ENCODE peak calls at places on chromosomes 3 and 15, in five cellular contexts. F, C, M, D and Y are unnamed samples.

GRCh38 chr3:124409650-124410275 is 320.5 kb upstream of the UMPS start:
- DNase-seq in F (no peak), D (no peak), M (no peak), C (peak), Y (no peak)

GRCh38 chr15:27244047-27244446 is 273.1 kb downstream of the GABRG3 start:
- DNase-seq in C (no peak), F (no peak), D (no peak), M (no peak), Y (no peak)

GRCh38 chr3:151309566-151309965 is 7.1 kb downstream of the GPR87 start:
- DNase-seq in M (no peak), D (no peak), F (no peak), C (no peak), Y (no peak)

GRCh38 chr3:159867372-159867771 is 121.3 kb upstream of the IL12A start:
- DNase-seq in F (no peak), D (no peak), M (no peak), C (no peak), Y (no peak)

GRCh38 chr3:46910166-46910760 is 32.7 kb downstream of the PTH1R start:
- DNase-seq in C (no peak), M (no peak), D (no peak), F (no peak), Y (no peak)

GRCh38 chr15:25859838-25860645 is 3.1 kb downstream of the ATP10A start:
- DNase-seq in F (peak), C (no peak), M (no peak), D (peak), Y (no peak)

GRCh38 chr15:40263036-40263754 is 19.7 kb downstream of the ANKRD63 start:
- DNase-seq in M (no peak), C (no peak), D (no peak), F (no peak), Y (no peak)

GRCh38 chr15:48149858-48150257 is 28.2 kb downstream of the MYEF2 start:
- DNase-seq in C (no peak), D (no peak), M (no peak), F (no peak), Y (no peak)

GRCh38 chr3:58356054-58356453 is 23.4 kb downstream of the PXK start:
- DNase-seq in M (no peak), F (no peak), C (no peak), D (no peak), Y (no peak)

GRCh38 chr3:15102833-15103232 is 3.9 kb upstream of the RBSN start:
- DNase-seq in M (no peak), F (no peak), D (no peak), C (no peak), Y (no peak)

GRCh38 chr3:75983609-75984290 is 198.4 kb upstream of the ZNF717 start:
- DNase-seq in D (no peak), M (no peak), C (no peak), F (no peak), Y (no peak)

GRCh38 chr3:41176554-41176953 is 22.8 kb upstream of the CTNNB1 start:
- DNase-seq in D (no peak), M (no peak), F (no peak), C (no peak), Y (no peak)

GRCh38 chr3:17765819-17766472 is 23.5 kb upstream of the TBC1D5 start:
- DNase-seq in M (no peak), F (no peak), D (no peak), C (no peak), Y (no peak)

GRCh38 chr3:4983739-4984510 is 4.7 kb downstream of the BHLHE40 start:
- DNase-seq in D (peak), F (no peak), M (peak), C (peak), Y (no peak)
- TF ChIP-seq POLR2A in D (no peak), F (no peak), M (peak), C (no peak), Y (peak)

GRCh38 chr15:85794598-85795319 is at the start of gene KLHL25:
- DNase-seq in C (peak), F (peak), M (peak), D (peak), Y (peak)
- TF ChIP-seq POLR2A in C (peak), F (peak), M (no peak), D (no peak), Y (no peak)

GRCh38 chr15:62297933-62298332 is 132.8 kb upstream of the C2CD4B start:
- DNase-seq in F (no peak), C (no peak), M (no peak), D (no peak), Y (no peak)

GRCh38 chr15:62298811-62299210 is 133.7 kb upstream of the C2CD4B start:
- DNase-seq in D (no peak), M (no peak), F (no peak), C (no peak), Y (no peak)

GRCh38 chr15:62306851-62307504 is 141.9 kb upstream of the C2CD4B start:
- DNase-seq in M (peak), C (peak), D (no peak), F (no peak), Y (peak)

GRCh38 chr15:62299541-62299940 is 134.5 kb upstream of the C2CD4B start:
- DNase-seq in C (no peak), D (no peak), M (no peak), F (no peak), Y (no peak)

DNA sequence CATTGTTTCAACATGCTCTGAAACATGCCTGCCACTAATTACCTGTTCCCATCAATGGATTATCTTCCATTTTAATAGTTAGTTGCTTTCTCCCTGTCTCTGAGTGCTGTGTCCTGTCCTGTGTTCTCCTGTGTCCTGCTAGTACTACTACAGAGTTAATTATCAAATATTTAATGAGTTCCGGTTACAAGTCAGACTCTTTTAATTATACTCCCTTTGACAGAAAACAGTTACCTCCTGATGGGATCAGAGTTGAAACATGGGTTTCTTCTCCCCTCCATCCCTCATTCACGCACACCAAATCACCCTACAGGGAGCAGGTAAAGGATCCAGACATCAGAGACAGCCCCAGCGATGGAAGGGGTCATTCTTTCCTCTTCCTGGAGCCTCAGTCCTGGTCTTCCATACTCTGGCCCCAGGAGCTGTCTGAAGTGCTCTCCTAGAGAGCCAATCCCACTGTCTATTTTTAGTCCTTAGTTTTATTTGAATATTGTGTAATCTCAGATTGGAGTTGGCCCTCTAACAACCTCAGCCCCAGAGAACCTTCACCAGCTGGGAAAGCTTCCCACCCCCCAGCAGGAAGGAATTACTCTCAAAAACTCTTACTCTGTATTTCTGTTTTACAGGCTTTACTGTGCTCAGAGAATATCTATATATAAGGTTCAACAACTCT is 137.0 kb upstream of the C2CD4B start:
- DNase-seq in C (no peak), M (no peak), D (no peak), F (no peak), Y (no peak)
- TF ChIP-seq POLR2A in C (no peak), M (no peak), D (no peak), F (no peak), Y (no peak)

GRCh38 chr15:43776101-43776717 is 557 bp downstream of the ELL3 start:
- DNase-seq in M (no peak), C (no peak), F (no peak), D (peak), Y (peak)

GRCh38 chr15:43776718-43777292 is at the start of gene ELL3:
- DNase-seq in D (peak), F (peak), M (peak), C (peak), Y (peak)

GRCh38 chr15:43779016-43779415 is 2.2 kb upstream of the ELL3 start:
- DNase-seq in M (no peak), F (no peak), C (no peak), D (no peak), Y (no peak)

GRCh38 chr15:43775411-43775965 is 1.3 kb downstream of the ELL3 start:
- DNase-seq in C (peak), M (no peak), D (no peak), F (peak), Y (peak)

GRCh38 chr15:43777293-43777819 is 590 bp upstream of the ELL3 start:
- DNase-seq in D (peak), M (peak), C (peak), F (peak), Y (peak)
- TF ChIP-seq POLR2A in D (no peak), M (peak), C (no peak), F (no peak), Y (peak)

DNA sequence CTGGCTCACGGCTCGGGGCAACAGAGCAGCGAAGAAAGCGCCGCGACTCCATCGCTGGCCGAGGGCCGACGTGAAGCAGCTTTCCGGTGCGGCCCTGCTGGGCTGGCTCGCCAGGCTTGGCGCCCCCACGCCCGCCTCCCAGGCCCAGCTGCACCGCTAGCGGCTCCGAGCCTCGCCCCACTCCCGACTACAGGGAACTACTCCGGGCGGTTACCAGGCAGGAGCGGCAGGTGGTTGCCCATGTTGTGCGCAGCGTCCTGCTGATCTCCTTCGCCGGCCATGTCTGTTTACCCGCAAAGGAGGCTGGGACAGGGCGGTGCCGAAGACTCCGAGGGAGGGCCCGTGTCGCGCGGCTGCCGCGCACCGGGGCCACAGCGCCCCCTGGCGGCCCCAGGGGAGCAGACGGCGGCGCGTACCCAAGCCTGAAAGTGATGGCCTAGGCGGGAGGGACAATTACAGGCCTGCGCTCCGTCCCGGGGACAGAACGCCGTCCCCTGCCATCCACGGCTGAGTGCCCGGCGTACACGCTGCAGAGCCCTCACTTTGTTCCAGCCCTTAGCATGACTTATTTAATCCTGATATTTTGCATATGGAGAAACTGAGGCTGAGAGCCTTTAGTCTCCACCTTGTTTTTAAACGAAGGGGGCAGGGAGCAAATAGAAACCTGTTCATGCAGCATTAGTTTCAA is at the start of gene CRBN:
- DNase-seq in F (peak), M (peak), C (peak), D (peak), Y (peak)
- TF ChIP-seq POLR2A in F (peak), M (peak), C (peak), D (no peak), Y (peak)

GRCh38 chr3:25427155-25428002 is 684 bp upstream of the RARB start:
- DNase-seq in F (no peak), D (no peak), C (peak), M (no peak), Y (no peak)

GRCh38 chr3:25428950-25429349 is 887 bp downstream of the RARB start:
- DNase-seq in F (no peak), M (no peak), D (no peak), C (no peak), Y (no peak)

GRCh38 chr3:25429441-25429907 is 1.4 kb downstream of the RARB start:
- DNase-seq in F (no peak), D (no peak), C (no peak), M (no peak), Y (no peak)

GRCh38 chr3:25426408-25426807 is 1.7 kb upstream of the RARB start:
- DNase-seq in M (no peak), D (no peak), C (peak), F (no peak), Y (no peak)

GRCh38 chr3:25428003-25428861 is at the start of gene RARB:
- DNase-seq in M (peak), F (peak), C (peak), D (peak), Y (no peak)
- TF ChIP-seq POLR2A in M (no peak), F (peak), C (peak), D (no peak), Y (no peak)

GRCh38 chr3:132399054-132399929 is 18.0 kb upstream of the DNAJC13 start:
- DNase-seq in C (peak), F (no peak), D (no peak), M (peak), Y (peak)
- TF ChIP-seq POLR2A in C (no peak), F (no peak), D (no peak), M (no peak), Y (no peak)

GRCh38 chr3:12486001-12486400 is 1.7 kb downstream of the TSEN2 start:
- DNase-seq in C (no peak), M (no peak), D (no peak), F (no peak), Y (no peak)

GRCh38 chr3:12484983-12485327 is 675 bp downstream of the TSEN2 start:
- DNase-seq in D (no peak), F (no peak), C (no peak), M (no peak), Y (no peak)

GRCh38 chr3:12483364-12483763 is 916 bp upstream of the TSEN2 start:
- DNase-seq in D (peak), C (no peak), M (no peak), F (no peak), Y (peak)

GRCh38 chr3:12483872-12484197 is 445 bp upstream of the TSEN2 start:
- DNase-seq in C (no peak), M (no peak), F (no peak), D (peak), Y (no peak)

DNA sequence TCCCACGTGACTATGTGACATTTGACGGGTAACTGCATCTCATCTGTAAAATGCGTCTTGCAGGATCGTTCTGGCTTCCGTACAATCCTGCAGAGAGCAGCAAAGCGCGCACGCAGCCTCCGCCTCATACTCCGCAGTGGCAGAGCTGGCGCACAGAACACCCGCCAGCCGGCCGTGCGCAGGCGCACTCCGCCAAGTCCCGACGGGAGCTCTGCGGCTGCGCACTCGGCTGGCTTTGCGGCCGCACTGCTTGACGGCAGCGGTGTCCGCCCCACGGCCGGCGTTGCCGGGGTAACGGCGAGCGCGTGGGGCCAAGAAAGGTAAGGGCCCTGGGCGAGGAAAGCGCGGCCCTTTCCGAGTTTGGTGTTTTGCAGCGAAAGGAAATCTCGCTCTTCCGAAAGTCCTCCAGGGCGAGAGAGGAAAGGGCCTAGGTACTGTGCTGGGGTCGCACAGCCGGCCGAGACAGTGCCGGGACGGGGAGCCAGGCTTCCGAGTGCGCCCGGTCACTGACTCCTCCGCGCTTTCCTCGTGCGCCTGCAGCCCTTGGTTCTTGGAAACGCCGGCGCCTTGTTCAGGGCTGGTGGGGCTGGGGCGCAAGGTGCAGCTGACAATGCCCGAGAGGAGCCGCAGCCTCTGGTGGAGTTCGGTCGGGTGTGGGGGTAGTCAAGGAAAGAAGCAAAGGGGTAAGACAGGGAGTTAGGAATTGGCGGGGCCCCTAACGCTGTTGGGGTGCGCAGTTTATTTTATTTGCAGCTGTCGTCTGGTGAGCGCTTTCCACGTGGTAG is at the start of gene TSEN2:
- DNase-seq in M (peak), F (peak), C (peak), D (peak), Y (peak)
- TF ChIP-seq POLR2A in M (peak), F (peak), C (peak), D (no peak), Y (peak)

GRCh38 chr3:157081681-157082210 is 78.2 kb downstream of the CCNL1 start:
- DNase-seq in C (peak), M (peak), F (peak), D (peak), Y (no peak)
- TF ChIP-seq POLR2A in C (no peak), M (no peak), F (no peak), D (no peak), Y (no peak)

DNA sequence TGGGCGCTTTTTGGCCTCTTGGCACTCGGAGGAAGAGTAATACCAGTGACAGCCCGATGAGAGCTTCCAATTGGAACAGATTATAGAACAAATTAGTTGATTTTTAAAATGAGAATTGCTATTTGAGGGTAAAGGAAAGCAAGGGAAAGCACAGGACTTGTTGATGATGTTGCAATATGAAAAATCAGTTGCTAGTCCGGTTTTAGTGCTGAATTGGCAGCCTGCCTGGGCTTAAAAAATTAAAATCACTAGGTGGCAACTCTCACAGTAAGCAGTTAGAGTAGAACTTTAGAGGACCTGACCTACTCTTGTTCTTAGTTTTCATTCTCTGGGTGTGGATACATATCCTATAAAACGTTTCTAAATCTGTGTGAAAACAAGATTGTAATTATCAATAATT is 2.1 kb upstream of the SCAANT1 start:
- DNase-seq in D (no peak), C (no peak), F (no peak), M (no peak), Y (peak)
- TF ChIP-seq POLR2A in D (no peak), C (no peak), F (no peak), M (no peak), Y (no peak)